ENCODE peak calls at places on chromosomes 4 and X, in four cellular contexts. One of them, this sample, is unnamed.

GRCh38 chr4:601612-602558 is 23.5 kb upstream of the PDE6B start:
- DNase-seq in K562: no peak
- DNase-seq in WTC11: no peak
- DNase-seq in HepG2: no peak
- DNase-seq in this sample: no peak

GRCh38 chr4:80178964-80179363 is 18.3 kb upstream of the PRDM8 start:
- DNase-seq in HepG2: no peak
- DNase-seq in K562: no peak
- DNase-seq in WTC11: no peak
- DNase-seq in this sample: no peak

GRCh38 chr4:115675721-115676120 is 562.3 kb upstream of the NDST4 start:
- DNase-seq in WTC11: no peak
- DNase-seq in HepG2: no peak
- DNase-seq in K562: no peak
- DNase-seq in this sample: no peak

GRCh38 chr4:41332666-41333065 is 75.9 kb downstream of the UCHL1 start:
- DNase-seq in K562: no peak
- DNase-seq in HepG2: no peak
- DNase-seq in WTC11: no peak
- DNase-seq in this sample: no peak

GRCh38 chrX:115378471-115378870 is 89.0 kb downstream of the LUZP4 start:
- DNase-seq in K562: no peak
- DNase-seq in WTC11: no peak
- DNase-seq in HepG2: no peak
- DNase-seq in this sample: no peak

GRCh38 chr4:3599951-3600350 is 67.7 kb upstream of the LRPAP1 start:
- DNase-seq in HepG2: no peak
- DNase-seq in WTC11: no peak
- DNase-seq in K562: no peak
- DNase-seq in this sample: no peak

GRCh38 chr4:4721636-4722035 is 137.8 kb upstream of the MSX1 start:
- DNase-seq in WTC11: no peak
- DNase-seq in HepG2: no peak
- DNase-seq in K562: no peak
- DNase-seq in this sample: no peak

GRCh38 chr4:134505511-134505910 is 303.9 kb upstream of the PABPC4L start:
- DNase-seq in HepG2: no peak
- DNase-seq in K562: no peak
- DNase-seq in WTC11: no peak
- DNase-seq in this sample: no peak

GRCh38 chr4:177308125-177308524 is 1.5 kb upstream of the NEIL3 start:
- DNase-seq in K562: no peak
- DNase-seq in WTC11: no peak
- DNase-seq in HepG2: peak
- DNase-seq in this sample: no peak

GRCh38 chr4:77852892-77853495 is 9.6 kb upstream of the MRPL1 start:
- DNase-seq in WTC11: no peak
- DNase-seq in HepG2: no peak
- DNase-seq in K562: no peak
- DNase-seq in this sample: peak

GRCh38 chr4:163161536-163162205 is 5.0 kb downstream of the NAF1 start:
- DNase-seq in HepG2: peak
- DNase-seq in WTC11: no peak
- DNase-seq in K562: no peak
- DNase-seq in this sample: no peak

DNA sequence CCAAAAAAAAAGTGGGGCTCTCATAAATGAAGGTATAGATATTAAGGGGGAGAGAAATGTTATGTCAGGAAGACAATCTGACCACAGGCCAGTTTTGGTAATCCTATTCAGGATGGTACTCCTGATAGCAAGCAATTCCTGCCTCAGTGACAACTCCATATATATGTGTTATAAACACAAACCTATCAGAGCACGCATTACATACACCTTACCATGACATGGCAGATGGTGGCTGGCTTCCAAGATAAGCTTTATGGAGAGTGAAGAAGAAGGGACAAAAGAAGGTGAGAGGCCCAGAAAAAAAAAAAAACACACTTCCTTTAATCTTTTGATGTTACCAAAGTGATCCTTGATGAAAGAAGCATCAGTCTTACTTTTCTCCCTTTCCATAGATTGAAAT is 29.5 kb upstream of the KDR start:
- DNase-seq in WTC11: no peak
- DNase-seq in K562: no peak
- DNase-seq in HepG2: no peak
- DNase-seq in this sample: no peak
- TF ChIP-seq NR2C2 in WTC11: no peak
- TF ChIP-seq NR2C2 in K562: no peak
- TF ChIP-seq NR2C2 in HepG2: no peak
- TF ChIP-seq NR2C2 in this sample: no peak

DNA sequence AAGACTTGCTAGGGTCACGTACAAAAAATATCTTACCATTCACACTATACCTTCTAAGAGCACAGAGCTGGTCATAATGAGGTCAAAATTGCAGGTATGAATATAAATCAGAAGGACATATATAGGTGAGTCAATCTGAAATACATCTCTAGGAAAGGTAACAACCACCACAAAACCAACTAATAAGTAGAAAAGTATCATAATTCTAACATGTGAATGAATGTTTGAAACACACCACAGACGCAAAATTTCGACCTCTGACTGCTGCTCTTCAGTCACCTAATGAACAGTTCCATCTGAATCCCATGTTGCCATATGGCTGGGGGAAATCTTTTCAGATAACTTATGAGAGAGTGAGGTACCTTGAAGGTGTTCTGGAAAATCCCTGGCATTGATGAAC is 22.1 kb downstream of the STAP1 start:
- DNase-seq in WTC11: no peak
- DNase-seq in HepG2: no peak
- DNase-seq in K562: no peak
- DNase-seq in this sample: no peak
- TF ChIP-seq CBFB in WTC11: no peak
- TF ChIP-seq CBFB in HepG2: no peak
- TF ChIP-seq CBFB in K562: no peak
- TF ChIP-seq CBFB in this sample: no peak

DNA sequence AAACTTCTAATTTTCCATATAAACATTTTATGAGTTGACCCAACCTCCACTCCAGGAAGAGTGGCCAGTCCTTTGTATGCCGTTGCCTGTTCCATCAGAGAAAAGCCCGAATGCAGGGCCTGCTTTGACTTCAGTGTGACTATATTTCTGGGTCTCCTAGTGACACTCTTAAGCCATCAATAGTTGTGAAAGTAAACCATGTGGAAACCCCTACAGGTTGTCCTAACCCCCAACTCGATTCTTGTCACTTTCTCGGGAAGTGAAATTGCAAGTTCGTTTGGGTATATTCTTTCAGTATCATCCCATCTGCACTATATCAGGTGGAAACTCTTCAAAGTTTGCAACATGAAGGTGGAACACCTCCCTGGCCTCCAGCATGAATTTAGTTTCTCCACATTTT is 52.8 kb downstream of the EFHC2 start:
- DNase-seq in HepG2: no peak
- DNase-seq in K562: no peak
- DNase-seq in WTC11: no peak
- DNase-seq in this sample: no peak
- TF ChIP-seq NR2C2 in HepG2: no peak
- TF ChIP-seq NR2C2 in K562: no peak
- TF ChIP-seq NR2C2 in WTC11: no peak
- TF ChIP-seq NR2C2 in this sample: no peak

DNA sequence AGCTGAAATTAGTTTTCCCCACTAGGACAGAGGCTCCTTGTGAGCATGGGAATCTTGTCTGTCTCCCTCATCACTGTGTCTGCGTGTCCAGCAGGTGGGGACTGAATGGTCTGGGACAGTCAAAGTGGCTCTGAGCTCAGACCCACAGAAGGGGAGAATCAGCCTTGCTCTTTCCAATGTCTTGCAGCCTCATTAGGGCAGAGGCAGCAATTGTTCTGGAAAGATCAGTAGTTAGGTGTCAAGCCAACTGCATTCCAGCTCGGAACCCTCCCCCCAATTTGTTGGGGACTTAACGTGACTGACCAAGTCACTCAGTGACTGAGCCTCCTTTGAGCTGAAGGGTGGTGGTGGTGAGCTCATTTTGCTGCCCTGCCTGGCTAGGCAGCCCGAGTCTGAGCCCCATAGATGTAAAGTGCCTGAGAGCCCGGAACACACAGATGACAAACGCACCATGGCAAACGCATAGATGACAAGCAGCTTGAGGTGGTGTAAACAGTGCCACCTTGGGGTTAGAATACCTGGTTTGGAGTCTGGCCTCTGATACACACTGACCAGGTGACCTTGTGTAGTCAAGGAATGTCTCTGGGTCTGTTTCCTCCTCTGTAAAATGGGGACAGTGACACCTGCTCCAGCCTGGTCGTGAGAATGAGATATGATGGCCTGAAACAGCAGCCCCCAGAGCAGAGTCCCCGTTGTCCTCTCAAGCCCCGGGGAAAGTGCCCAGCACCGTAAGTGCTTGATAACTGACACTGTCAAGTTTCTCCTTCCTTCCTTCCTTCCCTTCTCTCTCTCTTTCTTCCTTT is 2.7 kb upstream of the SORCS2 start:
- DNase-seq in K562: no peak
- DNase-seq in WTC11: no peak
- DNase-seq in HepG2: peak
- DNase-seq in this sample: no peak
- TF ChIP-seq CBFB in K562: no peak
- TF ChIP-seq CBFB in WTC11: no peak
- TF ChIP-seq CBFB in HepG2: no peak
- TF ChIP-seq CBFB in this sample: no peak

DNA sequence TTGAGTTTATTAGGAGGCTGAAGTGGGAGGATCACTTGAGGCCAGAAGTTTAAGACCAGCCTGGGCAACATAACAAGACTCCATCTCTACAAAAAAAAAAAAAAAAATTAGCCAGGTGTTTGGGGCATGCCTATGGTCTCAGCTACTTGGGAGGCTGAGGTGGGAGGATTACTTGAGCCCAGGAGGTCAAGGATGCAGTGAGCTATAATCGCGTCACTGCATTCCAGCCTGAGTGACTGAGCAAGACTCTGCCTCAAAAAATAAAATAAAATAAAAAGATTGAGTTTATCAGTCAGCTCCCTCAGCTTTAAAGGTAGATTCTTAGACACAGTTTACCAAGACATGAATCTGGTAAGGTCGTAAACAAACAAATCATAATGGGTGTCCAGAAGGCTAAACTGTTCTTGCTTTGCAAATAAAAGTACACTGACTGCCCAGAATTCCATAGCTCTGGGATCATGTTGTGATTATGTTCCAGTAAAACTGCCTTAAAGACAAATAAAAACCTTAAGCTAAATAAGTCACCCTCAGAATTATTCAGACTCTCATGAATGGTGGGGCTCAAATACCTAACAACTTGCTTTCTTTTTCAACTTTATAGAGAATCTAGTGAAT is 18.7 kb downstream of the APOO start:
- DNase-seq in WTC11: no peak
- DNase-seq in HepG2: no peak
- DNase-seq in K562: no peak
- DNase-seq in this sample: no peak
- TF ChIP-seq NR2C2 in WTC11: no peak
- TF ChIP-seq NR2C2 in HepG2: no peak
- TF ChIP-seq NR2C2 in K562: no peak
- TF ChIP-seq NR2C2 in this sample: no peak

GRCh38 chrX:53077207-53078197 is 4.7 kb upstream of the TSPYL2 start:
- DNase-seq in K562: no peak
- DNase-seq in WTC11: no peak
- DNase-seq in HepG2: no peak
- DNase-seq in this sample: no peak

GRCh38 chrX:53072418-53073114 is 9.6 kb upstream of the TSPYL2 start:
- DNase-seq in HepG2: no peak
- DNase-seq in WTC11: no peak
- DNase-seq in K562: no peak
- DNase-seq in this sample: no peak

GRCh38 chrX:53073115-53073581 is 9.0 kb upstream of the TSPYL2 start:
- DNase-seq in K562: no peak
- DNase-seq in HepG2: no peak
- DNase-seq in WTC11: no peak
- DNase-seq in this sample: no peak

GRCh38 chrX:53076671-53077070 is 5.5 kb upstream of the TSPYL2 start:
- DNase-seq in HepG2: no peak
- DNase-seq in WTC11: no peak
- DNase-seq in K562: no peak
- DNase-seq in this sample: no peak

GRCh38 chrX:53074987-53075386 is 7.2 kb upstream of the TSPYL2 start:
- DNase-seq in K562: no peak
- DNase-seq in HepG2: no peak
- DNase-seq in WTC11: no peak
- DNase-seq in this sample: no peak
- TF ChIP-seq CBFB in K562: no peak
- TF ChIP-seq CBFB in HepG2: no peak
- TF ChIP-seq CBFB in WTC11: no peak
- TF ChIP-seq CBFB in this sample: no peak

GRCh38 chr4:182648766-182649165 is 268.4 kb downstream of the DCTD start:
- DNase-seq in WTC11: no peak
- DNase-seq in HepG2: no peak
- DNase-seq in K562: no peak
- DNase-seq in this sample: no peak

GRCh38 chr4:182645511-182645910 is 271.7 kb downstream of the DCTD start:
- DNase-seq in HepG2: no peak
- DNase-seq in WTC11: no peak
- DNase-seq in K562: no peak
- DNase-seq in this sample: no peak

GRCh38 chr4:182647901-182648300 is 269.3 kb downstream of the DCTD start:
- DNase-seq in HepG2: no peak
- DNase-seq in K562: no peak
- DNase-seq in WTC11: no peak
- DNase-seq in this sample: no peak

GRCh38 chr4:182653596-182653995 is 263.6 kb downstream of the DCTD start:
- DNase-seq in K562: no peak
- DNase-seq in WTC11: no peak
- DNase-seq in HepG2: no peak
- DNase-seq in this sample: no peak

GRCh38 chr4:182649698-182650477 is 267.3 kb downstream of the DCTD start:
- DNase-seq in WTC11: no peak
- DNase-seq in HepG2: no peak
- DNase-seq in K562: no peak
- DNase-seq in this sample: no peak
- TF ChIP-seq NR2C2 in WTC11: no peak
- TF ChIP-seq NR2C2 in HepG2: no peak
- TF ChIP-seq NR2C2 in K562: no peak
- TF ChIP-seq NR2C2 in this sample: no peak

GRCh38 chrX:52574416-52575275 is 57.8 kb upstream of the XAGE1B start:
- DNase-seq in HepG2: peak
- DNase-seq in K562: peak
- DNase-seq in WTC11: peak
- DNase-seq in this sample: peak
- TF ChIP-seq CBFB in HepG2: no peak
- TF ChIP-seq CBFB in K562: no peak
- TF ChIP-seq CBFB in WTC11: no peak
- TF ChIP-seq CBFB in this sample: no peak

This sample was measured in GM12878.